ENCODE peak calls at places on chromosomes 5 and 9, in ten cellular contexts. B, P, X, T, Y, N, W, I, J and E are unnamed samples.
A peak's percentile ranks its signal among the peaks of the same experiment; 100 is the strongest.

GRCh38 chr5:89735108-89735507 is 674.4 kb downstream of the CETN3 start:
- DNase-seq in B (no peak), P (no peak), X (no peak), T (no peak), Y (no peak), N (no peak), W (no peak), I (no peak), J (no peak), E (no peak)

GRCh38 chr9:130729145-130729544 is 35.6 kb downstream of the EXOSC2 start:
- DNase-seq in B (no peak), P (no peak), X (no peak), T (no peak), Y (no peak), N (no peak), W (no peak), I (no peak), J (no peak), E (no peak)

GRCh38 chr9:124267271-124267807 is 9.6 kb downstream of the NEK6 start:
- DNase-seq in B (peak; percentile 89), P (no peak), X (peak; percentile 52), T (no peak), Y (peak; percentile 55), N (no peak), W (no peak), I (no peak), J (no peak), E (no peak)

GRCh38 chr9:112311497-112311896 is 21.9 kb downstream of the PTBP3 start:
- DNase-seq in B (no peak), P (no peak), X (no peak), T (no peak), Y (no peak), N (no peak), W (no peak), I (no peak), J (no peak), E (no peak)

GRCh38 chr5:99019254-99019653 is 90.4 kb upstream of the CHD1 start:
- DNase-seq in B (no peak), P (no peak), X (no peak), T (no peak), Y (no peak), N (no peak), W (no peak), I (no peak), J (no peak), E (no peak)

GRCh38 chr5:143065185-143065584 is 295.0 kb downstream of the ARHGAP26 start:
- DNase-seq in B (peak; percentile 53), P (no peak), X (no peak), T (no peak), Y (no peak), N (no peak), W (no peak), I (no peak), J (no peak), E (no peak)

GRCh38 chr5:139650031-139650688 is 2.0 kb downstream of the CXXC5 start:
- DNase-seq in B (no peak), P (no peak), X (no peak), T (no peak), Y (no peak), N (peak; percentile 60), W (no peak), I (peak; percentile 72), J (no peak), E (peak; percentile 53)

GRCh38 chr9:91789941-91790340 is 160.1 kb downstream of the ROR2 start:
- DNase-seq in B (no peak), P (no peak), X (no peak), T (no peak), Y (no peak), N (no peak), W (no peak), I (no peak), J (no peak), E (no peak)

GRCh38 chr9:134980516-134980915 is 62.8 kb upstream of the FCN1 start:
- DNase-seq in B (no peak), P (no peak), X (no peak), T (no peak), Y (no peak), N (no peak), W (no peak), I (no peak), J (no peak), E (no peak)

GRCh38 chr5:158013939-158014338 is 155.0 kb upstream of the CLINT1 start:
- DNase-seq in B (peak; percentile 9), P (no peak), X (no peak), T (no peak), Y (no peak), N (peak; percentile 21), W (no peak), I (peak; percentile 50), J (no peak), E (no peak)

GRCh38 chr9:72753261-72753893 is 199.5 kb downstream of the ALDH1A1 start:
- DNase-seq in B (peak; percentile 3), P (no peak), X (peak; percentile 70), T (no peak), Y (no peak), N (no peak), W (no peak), I (no peak), J (no peak), E (no peak)

GRCh38 chr9:134933076-134933659 is 15.5 kb upstream of the FCN1 start:
- DNase-seq in B (no peak), P (no peak), X (no peak), T (no peak), Y (no peak), N (no peak), W (no peak), I (no peak), J (no peak), E (no peak)

GRCh38 chr5:124755565-124755964 is 9.1 kb upstream of the ZNF608 start:
- DNase-seq in B (peak; percentile 80), P (no peak), X (peak; percentile 52), T (no peak), Y (no peak), N (no peak), W (no peak), I (no peak), J (no peak), E (no peak)

GRCh38 chr9:70137577-70137976 is 93.9 kb downstream of the MAMDC2 start:
- DNase-seq in B (no peak), P (no peak), X (no peak), T (no peak), Y (no peak), N (no peak), W (no peak), I (no peak), J (no peak), E (no peak)

GRCh38 chr5:34652466-34652865 is 3.7 kb upstream of the RAI14 start:
- DNase-seq in B (no peak), P (no peak), X (no peak), T (no peak), Y (no peak), N (no peak), W (no peak), I (no peak), J (no peak), E (no peak)

GRCh38 chr9:124855566-124855943 is 2.3 kb downstream of the WDR38 start:
- DNase-seq in B (no peak), P (no peak), X (no peak), T (no peak), Y (no peak), N (no peak), W (no peak), I (no peak), J (no peak), E (no peak)

GRCh38 chr5:55384072-55384471 is 76.3 kb downstream of the MTREX start:
- DNase-seq in B (no peak), P (no peak), X (no peak), T (no peak), Y (no peak), N (no peak), W (no peak), I (no peak), J (no peak), E (no peak)

GRCh38 chr5:81222285-81222684 is 10.8 kb upstream of the CKMT2 start:
- DNase-seq in B (no peak), P (no peak), X (no peak), T (no peak), Y (no peak), N (no peak), W (no peak), I (no peak), J (no peak), E (no peak)

GRCh38 chr5:167777746-167778145 is 513.7 kb upstream of the WWC1 start:
- DNase-seq in B (no peak), P (no peak), X (no peak), T (no peak), Y (no peak), N (no peak), W (no peak), I (no peak), J (no peak), E (no peak)

GRCh38 chr5:53997736-53998627 is 312.4 kb downstream of the ARL15 start:
- DNase-seq in B (no peak), P (no peak), X (no peak), T (no peak), Y (no peak), N (no peak), W (no peak), I (no peak), J (no peak), E (no peak)

GRCh38 chr5:154779105-154779504 is 23.9 kb downstream of the LARP1 start:
- DNase-seq in B (peak; percentile 85), P (no peak), X (no peak), T (no peak), Y (no peak), N (no peak), W (no peak), I (no peak), J (peak; percentile 40), E (no peak)